ENCODE peak calls at places on chromosomes 6 and 20, in seven cellular contexts. Z is prostate gland, D is tibial nerve, V is body of pancreas, S is lower leg skin, R is PC-9, I is heart right ventricle. A is an unnamed sample.

GRCh38 chr20:9028419-9028818 is 40.5 kb upstream of the PLCB4 start:
- DNase-seq in Z (no peak), D (no peak), V (no peak), S (no peak), R (no peak), I (no peak), A (no peak)

GRCh38 chr6:93678841-93679454 is 259.6 kb upstream of the EPHA7 start:
- DNase-seq in Z (no peak), D (no peak), V (no peak), S (no peak), R (no peak), I (no peak), A (no peak)

GRCh38 chr20:21548390-21549035 is 34.6 kb upstream of the NKX2-2 start:
- DNase-seq in Z (no peak), D (no peak), V (no peak), S (no peak), R (no peak), I (no peak), A (no peak)

GRCh38 chr6:101779051-101779844 is 385.7 kb downstream of the GRIK2 start:
- DNase-seq in Z (no peak), D (no peak), V (no peak), S (no peak), R (peak), I (no peak), A (no peak)

GRCh38 chr6:158161566-158162254 is 6.4 kb downstream of the SERAC1 start:
- DNase-seq in Z (no peak), D (no peak), V (no peak), S (no peak), R (no peak), I (no peak), A (no peak)

GRCh38 chr20:51503376-51503775 is 39.1 kb downstream of the NFATC2 start:
- DNase-seq in Z (no peak), D (no peak), V (no peak), S (no peak), R (no peak), I (no peak), A (no peak)

GRCh38 chr6:30818426-30818841 is 65.9 kb upstream of the DDR1 start:
- DNase-seq in Z (no peak), D (no peak), V (no peak), S (no peak), R (peak), I (no peak), A (no peak)

GRCh38 chr6:32129297-32130088 is 595 bp downstream of the FKBPL start:
- DNase-seq in Z (no peak), D (peak), V (no peak), S (no peak), R (no peak), I (no peak), A (no peak)

GRCh38 chr20:11453430-11453829 is 464.3 kb upstream of the BTBD3 start:
- DNase-seq in Z (no peak), D (no peak), V (no peak), S (no peak), R (peak), I (no peak), A (no peak)

GRCh38 chr6:80477591-80478370 is 371.3 kb downstream of the BCKDHB start:
- DNase-seq in Z (no peak), D (no peak), V (no peak), S (no peak), R (no peak), I (no peak), A (no peak)

GRCh38 chr6:120290964-120291363 is 941.4 kb upstream of the MAN1A1 start:
- DNase-seq in Z (no peak), D (no peak), V (no peak), S (no peak), R (no peak), I (no peak), A (no peak)

GRCh38 chr6:168988801-168989200 is 264.8 kb downstream of the THBS2 start:
- DNase-seq in Z (no peak), D (peak), V (no peak), S (peak), R (no peak), I (no peak), A (no peak)

GRCh38 chr6:155832596-155832995 is 377.0 kb upstream of the NOX3 start:
- DNase-seq in Z (no peak), D (no peak), V (no peak), S (no peak), R (no peak), I (no peak), A (no peak)

DNA sequence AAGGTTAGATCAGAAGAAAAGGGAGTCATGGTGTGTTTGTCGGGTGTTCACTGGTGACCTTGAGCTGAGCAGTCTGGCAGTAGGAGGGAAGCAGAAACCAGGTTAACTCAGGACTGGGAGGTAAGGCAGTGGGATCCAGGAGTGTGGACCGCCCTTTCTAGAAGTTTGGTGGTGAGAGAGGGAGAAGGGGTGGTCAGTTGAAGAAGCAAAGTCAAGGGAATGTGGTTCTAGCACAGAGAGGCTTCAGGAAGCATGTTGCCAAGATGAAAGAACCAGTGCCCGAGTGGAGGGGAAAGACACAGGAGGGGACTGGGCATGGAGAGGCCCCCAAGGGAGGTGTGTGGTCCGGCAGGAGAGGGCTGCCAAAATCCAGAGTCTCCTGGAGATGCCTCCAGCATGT is 3.6 kb downstream of the MAPK13 start:
- DNase-seq in Z (no peak), D (no peak), V (no peak), S (no peak), R (no peak), I (no peak), A (no peak)
- H3K4me3 ChIP-seq in Z (no peak), D (no peak), V (no peak), S (no peak), R (no peak), I (no peak), A (no peak)

GRCh38 chr6:22026160-22026678 is 270.6 kb downstream of the PRL start:
- DNase-seq in Z (no peak), D (no peak), V (no peak), S (no peak), R (no peak), I (no peak), A (no peak)
- H3K4me3 ChIP-seq in Z (no peak), D (no peak), V (no peak), S (no peak), R (no peak), I (no peak), A (no peak)

DNA sequence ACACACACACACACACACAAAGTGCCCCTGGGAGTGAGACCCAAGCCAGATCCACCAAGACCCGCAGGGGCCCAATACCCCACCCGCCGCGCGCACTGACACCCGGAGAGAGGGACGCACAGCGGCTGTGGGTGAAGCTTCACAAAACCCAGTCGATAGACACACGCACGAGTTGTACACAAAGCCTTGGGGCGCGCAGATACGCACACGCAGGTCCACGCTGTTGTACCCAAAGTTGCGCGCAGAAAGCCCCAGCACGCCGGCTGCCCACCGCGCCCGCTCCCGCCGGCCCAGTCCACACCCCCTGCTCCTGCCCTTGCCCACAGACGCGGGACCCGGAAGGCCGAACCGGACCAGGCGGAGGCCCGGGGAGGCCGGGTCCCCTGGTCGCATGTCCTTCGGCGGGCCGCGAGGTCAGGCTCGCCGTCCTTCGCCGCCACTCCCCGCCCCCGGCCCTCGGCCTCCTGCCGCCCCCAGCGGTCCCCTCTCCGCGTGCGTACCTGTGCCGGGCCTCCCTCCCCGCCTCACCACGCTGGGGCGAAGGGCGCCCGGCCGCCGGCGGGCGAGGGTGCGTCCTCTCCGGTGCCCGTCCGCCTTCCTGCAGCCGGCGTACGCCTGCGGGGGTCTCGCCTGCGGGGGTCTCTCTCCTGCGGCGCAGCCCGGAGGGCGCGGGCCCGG is at the start of gene TMEM74B:
- DNase-seq in Z (no peak), D (no peak), V (no peak), S (no peak), R (no peak), I (no peak), A (no peak)
- H3K4me3 ChIP-seq in Z (peak), D (peak), V (peak), S (peak), R (peak), I (peak), A (peak)

DNA sequence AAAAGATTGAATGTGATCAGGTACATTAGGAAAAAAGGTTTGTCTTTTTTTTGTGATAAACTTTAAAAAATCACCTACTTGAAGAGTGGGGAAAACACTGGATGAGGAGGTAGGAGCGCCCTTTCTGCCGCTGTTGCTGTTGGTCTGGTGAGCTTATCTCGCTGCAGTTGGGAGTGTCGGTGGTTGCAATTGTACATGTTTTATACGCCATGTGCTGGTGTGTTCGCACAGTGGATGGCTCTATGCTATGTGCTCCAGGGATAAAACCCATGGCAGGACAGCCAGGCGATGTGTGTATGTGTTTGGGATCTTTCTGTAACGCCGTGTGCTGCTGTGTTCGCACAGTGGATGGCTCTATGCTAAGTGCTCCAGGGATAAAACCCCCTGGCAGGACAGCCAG is 1.7 kb downstream of the SLC22A3 start:
- DNase-seq in Z (no peak), D (no peak), V (no peak), S (no peak), R (no peak), I (no peak), A (no peak)
- H3K4me3 ChIP-seq in Z (peak), D (peak), V (no peak), S (no peak), R (no peak), I (no peak), A (peak)

GRCh38 chr20:20463933-20464374 is 96.0 kb downstream of the INSM1 start:
- DNase-seq in Z (no peak), D (no peak), V (no peak), S (no peak), R (no peak), I (no peak), A (no peak)

GRCh38 chr20:20462185-20462584 is 94.3 kb downstream of the INSM1 start:
- DNase-seq in Z (no peak), D (no peak), V (no peak), S (no peak), R (no peak), I (no peak), A (no peak)

GRCh38 chr20:20466341-20466879 is 98.5 kb downstream of the INSM1 start:
- DNase-seq in Z (no peak), D (no peak), V (no peak), S (no peak), R (no peak), I (no peak), A (no peak)

GRCh38 chr20:20461526-20461925 is 93.6 kb downstream of the INSM1 start:
- DNase-seq in Z (no peak), D (no peak), V (no peak), S (no peak), R (no peak), I (no peak), A (no peak)

GRCh38 chr20:20465259-20465658 is 97.4 kb downstream of the INSM1 start:
- DNase-seq in Z (no peak), D (no peak), V (no peak), S (no peak), R (no peak), I (no peak), A (no peak)
- H3K4me3 ChIP-seq in Z (no peak), D (no peak), V (no peak), S (no peak), R (no peak), I (no peak), A (no peak)

DNA sequence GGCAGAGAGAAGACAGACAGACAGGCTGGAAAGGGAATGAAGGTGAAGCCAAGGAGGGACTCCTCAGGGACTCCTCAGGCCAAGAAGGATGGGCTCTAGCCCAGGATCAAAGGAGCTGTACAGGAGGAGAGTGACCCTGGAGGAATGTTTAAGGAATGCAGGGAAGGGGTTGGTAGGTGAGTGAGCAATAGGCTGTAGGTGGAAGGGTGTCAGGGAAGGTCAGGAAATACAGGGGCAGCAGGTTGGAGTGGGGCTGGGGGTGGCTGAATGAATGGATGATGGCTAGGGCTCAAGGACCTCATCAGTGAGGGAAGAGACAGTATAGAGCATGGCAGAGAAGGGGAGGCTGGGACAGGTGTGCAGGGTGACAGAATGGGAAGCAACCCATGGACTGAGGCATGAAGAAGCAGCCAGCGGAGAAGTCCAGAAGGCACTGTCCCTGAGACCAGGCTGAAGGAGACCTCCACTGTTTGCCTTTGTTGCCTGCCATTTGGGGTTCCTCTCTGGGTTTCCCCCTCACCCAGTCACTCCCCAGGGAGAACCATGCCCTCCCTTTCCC is 13.2 kb downstream of the SYNGAP1 start:
- DNase-seq in Z (no peak), D (no peak), V (no peak), S (no peak), R (no peak), I (no peak), A (no peak)
- H3K4me3 ChIP-seq in Z (no peak), D (no peak), V (no peak), S (no peak), R (no peak), I (no peak), A (no peak)

DNA sequence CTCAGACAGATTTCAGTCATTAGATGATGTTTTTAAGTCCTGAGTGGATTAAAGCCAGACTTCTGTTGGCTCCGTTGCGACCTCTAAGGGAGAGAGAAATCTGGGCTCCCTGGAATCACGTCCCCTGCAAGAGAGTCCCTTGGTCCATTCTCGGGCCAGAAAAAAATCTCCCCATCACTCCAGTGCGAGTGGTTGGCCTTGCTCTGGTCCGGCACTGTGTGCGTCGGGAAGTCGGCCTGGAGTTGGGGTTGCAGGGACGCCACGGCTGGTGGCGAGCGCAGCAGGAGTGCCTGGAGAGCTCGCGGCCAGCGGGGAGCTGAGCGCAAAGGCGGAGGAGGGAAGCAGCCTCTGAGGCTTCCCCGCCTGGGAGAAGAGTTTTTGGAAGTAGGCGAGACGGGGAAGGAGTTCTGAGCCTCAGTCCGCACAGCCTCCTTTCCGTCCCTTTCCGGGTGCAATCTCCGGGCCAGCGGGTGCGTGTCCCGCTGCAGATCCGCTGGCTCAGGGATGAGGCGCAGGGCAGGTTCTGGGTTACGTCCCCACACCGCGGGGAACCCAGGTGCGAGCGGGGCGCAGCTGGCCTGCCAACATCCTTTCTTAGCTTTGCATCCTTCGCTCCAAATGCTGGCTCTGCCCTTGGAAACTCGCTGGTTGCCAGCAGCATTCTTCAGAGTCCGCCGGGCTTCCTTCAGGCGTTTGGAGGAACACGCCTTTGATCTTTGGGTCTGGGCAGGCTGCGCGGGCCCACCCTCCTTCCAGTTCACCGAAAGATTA is 6.8 kb downstream of the TCF21 start:
- DNase-seq in Z (no peak), D (no peak), V (no peak), S (no peak), R (no peak), I (peak), A (no peak)
- H3K4me3 ChIP-seq in Z (peak), D (no peak), V (no peak), S (no peak), R (no peak), I (peak), A (no peak)

GRCh38 chr6:37824170-37824569 is 4.6 kb downstream of the ZFAND3 start:
- DNase-seq in Z (no peak), D (no peak), V (no peak), S (no peak), R (no peak), I (no peak), A (no peak)

GRCh38 chr6:37820713-37821069 is 1.2 kb downstream of the ZFAND3 start:
- DNase-seq in Z (no peak), D (no peak), V (no peak), S (no peak), R (no peak), I (no peak), A (no peak)

GRCh38 chr6:37819802-37820712 is 530 bp downstream of the ZFAND3 start:
- DNase-seq in Z (peak), D (peak), V (peak), S (peak), R (peak), I (peak), A (peak)

GRCh38 chr6:37821449-37821848 is 1.9 kb downstream of the ZFAND3 start:
- DNase-seq in Z (no peak), D (no peak), V (no peak), S (no peak), R (no peak), I (no peak), A (no peak)

DNA sequence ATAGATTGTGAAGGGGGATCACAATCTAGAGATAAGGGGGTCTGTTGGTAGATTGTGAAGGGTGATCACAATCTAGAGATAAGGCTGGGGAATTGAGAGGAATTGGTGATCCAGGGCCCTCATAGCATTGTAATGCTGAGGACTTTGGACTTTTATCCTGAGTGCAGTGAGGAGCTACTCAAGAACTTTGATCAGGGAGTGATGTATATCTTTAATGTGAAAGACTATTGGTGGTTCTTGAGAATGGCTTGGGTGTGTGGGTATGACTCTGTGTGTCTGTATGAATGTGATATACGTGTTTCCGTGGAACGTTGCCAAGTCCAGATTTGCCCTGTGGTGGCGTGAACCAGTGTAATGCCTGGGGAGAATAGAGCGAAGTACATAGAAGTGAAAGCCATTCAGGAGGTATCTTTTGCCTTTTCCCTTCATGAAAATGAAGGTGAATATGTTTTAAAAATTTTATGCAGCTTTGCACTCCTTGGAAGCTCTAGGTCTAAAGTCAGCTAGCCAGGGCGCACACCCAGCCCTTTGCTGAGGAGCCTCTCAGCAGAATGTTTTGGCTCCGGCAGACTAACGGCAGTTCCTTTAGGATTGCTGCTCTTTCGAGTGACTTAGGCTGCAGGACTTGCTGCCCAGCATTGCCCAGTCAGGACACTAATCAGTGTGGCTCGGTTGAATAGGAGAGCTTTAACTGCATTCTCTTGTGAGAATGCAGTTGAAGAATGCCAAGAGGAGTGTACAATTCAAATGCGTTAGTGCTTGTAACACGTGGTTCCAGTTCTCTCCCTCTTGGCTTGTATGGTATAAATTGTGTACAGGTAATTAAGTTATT is 3.5 kb downstream of the ZFAND3 start:
- DNase-seq in Z (no peak), D (no peak), V (no peak), S (no peak), R (no peak), I (no peak), A (no peak)
- H3K4me3 ChIP-seq in Z (no peak), D (no peak), V (no peak), S (no peak), R (no peak), I (peak), A (no peak)

GRCh38 chr20:50194831-50195523 is 4.3 kb downstream of the CEBPB start:
- DNase-seq in Z (no peak), D (peak), V (no peak), S (no peak), R (no peak), I (no peak), A (no peak)
- H3K4me3 ChIP-seq in Z (no peak), D (peak), V (no peak), S (no peak), R (peak), I (no peak), A (peak)

A was measured in right lobe of liver.